ENCODE peak calls at places on chromosomes 4 and X, in ten cellular contexts. O is endothelial cell of umbilical vein, T is stomach, Y is IMR-90, Q is uterus, F is suprapubic skin, Z is body of pancreas, I is HCT116, G is adrenal gland, M is GM12878. W is an unnamed sample.

GRCh38 chr4:6529021-6529420 is 46.0 kb upstream of the MAN2B2 start:
- DNase-seq in Y (no peak), Q (no peak), O (no peak), F (no peak), M (no peak), Z (no peak), I (no peak), T (no peak), G (no peak), W (no peak)

GRCh38 chr4:86223472-86223871 is 136.4 kb downstream of the MAPK10 start:
- DNase-seq in I (peak; percentile 66), G (no peak), Z (no peak), T (no peak), Q (no peak), O (peak; percentile 18), M (no peak), Y (peak; percentile 13), F (no peak), W (no peak)

GRCh38 chr4:113700602-113701150 is 60.9 kb downstream of the CAMK2D start:
- DNase-seq in Q (no peak), T (no peak), I (no peak), Z (peak; percentile 13), G (no peak), F (no peak), Y (no peak), O (no peak), M (no peak), W (no peak)

GRCh38 chr4:14877246-14878220 is 124.7 kb upstream of the CPEB2 start:
- DNase-seq in Q (no peak), M (no peak), F (no peak), G (no peak), O (no peak), Z (no peak), Y (no peak), I (no peak), T (peak; percentile 56), W (no peak)

GRCh38 chr4:152456609-152457008 is 79.3 kb downstream of the FBXW7 start:
- DNase-seq in I (no peak), F (no peak), T (no peak), Q (no peak), O (no peak), Y (peak; percentile 44), M (no peak), Z (no peak), G (no peak), W (no peak)

GRCh38 chrX:57595381-57595811 is 3.6 kb downstream of the ZXDB start:
- DNase-seq in T (no peak), I (no peak), F (no peak), O (peak; percentile 61), G (no peak), Q (peak; percentile 46), Z (no peak), M (no peak), Y (peak; percentile 85), W (no peak)

GRCh38 chr4:24701683-24702082 is 93.7 kb upstream of the SOD3 start:
- DNase-seq in T (no peak), Z (no peak), Y (no peak), M (no peak), I (no peak), Q (no peak), O (no peak), F (no peak), G (no peak), W (no peak)

GRCh38 chr4:113433536-113434246 is 327.8 kb downstream of the CAMK2D start:
- DNase-seq in G (no peak), Q (no peak), O (no peak), I (no peak), T (no peak), M (no peak), F (no peak), Y (no peak), Z (no peak), W (no peak)

GRCh38 chrX:536616-537015 is 94.0 kb upstream of the SHOX start:
- DNase-seq in G (no peak), M (no peak), Z (no peak), I (no peak), Y (no peak), T (no peak), Q (no peak), F (no peak), O (no peak), W (no peak)

GRCh38 chr4:72063726-72064125 is 31.9 kb downstream of the NPFFR2 start:
- DNase-seq in Q (no peak), I (no peak), G (no peak), Y (no peak), M (no peak), Z (no peak), F (no peak), T (no peak), O (no peak), W (no peak)

GRCh38 chr4:23455482-23455881 is 434.4 kb downstream of the PPARGC1A start:
- DNase-seq in F (no peak), G (peak; percentile 24), I (no peak), M (no peak), Q (no peak), T (no peak), Y (no peak), O (no peak), Z (peak; percentile 16), W (no peak)
- TF ChIP-seq CTCF in F (no peak), G (peak; percentile 11), I (no peak), M (no peak), Q (no peak), T (no peak), Y (no peak), O (no peak), Z (no peak), W (no peak)

DNA sequence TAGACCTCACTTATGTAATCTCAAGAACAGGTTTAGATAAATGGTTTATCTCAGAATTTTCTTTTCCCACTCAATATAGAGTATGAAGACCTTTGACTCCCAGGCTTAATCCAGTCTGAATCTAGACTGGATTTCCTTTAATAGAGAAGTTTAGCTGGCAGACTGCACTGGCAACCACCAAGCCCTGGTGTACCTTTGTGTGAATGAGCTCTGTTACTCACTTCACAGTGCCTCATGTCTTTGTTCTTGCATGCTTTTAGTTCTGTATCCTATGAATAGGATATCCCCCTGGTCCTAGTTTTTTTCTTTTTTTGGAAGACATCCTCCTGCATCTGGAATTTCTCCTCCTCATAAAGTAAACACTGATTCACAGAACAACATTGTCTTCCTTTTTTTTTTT is 53.2 kb upstream of the MCUB start:
- DNase-seq in O (no peak), T (no peak), Y (peak; percentile 2), M (no peak), Q (no peak), Z (no peak), F (no peak), G (no peak), I (no peak), W (no peak)
- H3K36me3 ChIP-seq in O (peaks cover 3% of the 10 kb centered on the region), T (peaks cover 71% of the 10 kb centered on the region), Y (peaks cover 19% of the 10 kb centered on the region), M (no peaks in the 10 kb centered on the region), Q (no peaks in the 10 kb centered on the region), Z (peaks cover 8% of the 10 kb centered on the region), F (peaks cover 63% of the 10 kb centered on the region), G (peaks cover 37% of the 10 kb centered on the region), I (peaks cover 11% of the 10 kb centered on the region), W (no peaks in the 10 kb centered on the region)

GRCh38 chrX:131853440-131853839 is 169.7 kb upstream of the STK26 start:
- DNase-seq in O (no peak), I (no peak), M (no peak), T (no peak), Z (no peak), G (no peak), Y (no peak), F (no peak), Q (no peak), W (no peak)

DNA sequence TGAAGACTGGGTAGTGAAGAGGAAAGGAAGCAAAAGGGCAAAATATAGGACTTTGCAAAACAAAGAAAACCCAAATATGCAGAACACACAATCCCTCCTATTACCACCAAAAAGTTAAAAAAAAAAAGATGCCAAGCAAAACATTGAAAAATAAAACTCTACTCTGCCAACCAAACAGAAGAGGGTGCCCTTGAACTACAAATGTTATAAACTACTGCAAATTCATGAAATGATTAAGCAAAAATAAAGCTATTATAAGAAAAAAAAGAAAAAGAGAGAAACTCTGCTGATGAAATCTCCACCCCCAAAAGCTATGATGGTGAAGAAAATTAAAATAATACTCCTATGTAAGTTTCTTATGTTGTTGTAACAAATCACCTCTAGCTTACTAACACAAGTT is 168.5 kb upstream of the STK26 start:
- DNase-seq in O (peak; percentile 20), I (no peak), M (no peak), F (no peak), Y (no peak), T (no peak), Q (no peak), G (no peak), Z (no peak), W (no peak)
- TF ChIP-seq POLR2A in O (no peak), I (no peak), M (no peak), F (no peak), Y (no peak), T (no peak), Q (no peak), G (no peak), Z (no peak), W (no peak)

GRCh38 chr4:114782842-114783595 is 184.4 kb downstream of the UGT8 start:
- DNase-seq in G (no peak), I (no peak), O (no peak), Z (no peak), T (no peak), Y (no peak), F (no peak), M (no peak), Q (no peak), W (no peak)

GRCh38 chr4:114785570-114785969 is 187.0 kb downstream of the UGT8 start:
- DNase-seq in I (no peak), Z (no peak), G (no peak), F (no peak), T (no peak), Y (no peak), O (no peak), Q (no peak), M (no peak), W (no peak)

DNA sequence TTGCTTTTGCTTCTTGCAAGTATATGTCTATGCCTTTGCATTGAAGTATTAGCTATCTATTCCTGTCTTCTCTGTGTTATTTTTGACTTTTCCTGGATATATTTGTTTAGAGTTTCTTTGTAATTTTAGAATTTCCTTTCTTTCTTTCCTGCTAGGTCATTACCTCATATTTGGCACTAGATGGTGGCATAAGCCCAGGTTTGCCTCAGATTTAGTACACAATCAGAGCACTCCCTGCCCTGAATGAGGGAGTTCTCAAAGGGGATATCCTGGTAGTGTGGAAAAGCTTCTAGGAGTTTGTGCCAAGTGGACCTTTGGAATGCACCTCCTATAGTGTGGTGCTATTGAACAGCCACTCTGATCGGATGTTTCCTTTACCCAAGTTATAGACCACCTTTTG is 181.6 kb downstream of the UGT8 start:
- DNase-seq in Z (peak; percentile 24), I (peak; percentile 24), T (no peak), O (peak; percentile 9), M (no peak), Q (no peak), G (no peak), F (no peak), Y (peak; percentile 7), W (no peak)
- TF ChIP-seq CTCF in Z (no peak), I (peak; percentile 39), T (no peak), O (no peak), M (peak; percentile 25), Q (no peak), G (no peak), F (no peak), Y (peak; percentile 30), W (no peak)